ENCODE peak calls at places on chromosomes 5 and 9, in five cellular contexts. K is OCI-LY7, M is astrocyte, F is HCT116, D is dorsolateral prefrontal cortex. I is an unnamed sample.

GRCh38 chr5:140926903-140927573 is 939 bp downstream of the PCDHAC1 start:
- DNase-seq in F (no peak), M (no peak), D (no peak), K (no peak), I (peak; percentile 68)

GRCh38 chr9:20697021-20697719 is 13.1 kb downstream of the FOCAD start:
- DNase-seq in M (no peak), D (no peak), K (no peak), F (no peak), I (no peak)

GRCh38 chr9:97696025-97696822 is 916 bp downstream of the XPA start:
- DNase-seq in D (no peak), F (no peak), M (peak; percentile 15), K (peak; percentile 76), I (no peak)

GRCh38 chr9:81588148-81588874 is 101.0 kb downstream of the TLE1 start:
- DNase-seq in M (peak; percentile 58), K (no peak), F (no peak), D (no peak), I (peak; percentile 81)

GRCh38 chr9:12817702-12818101 is 42.9 kb downstream of the LURAP1L start:
- DNase-seq in K (no peak), D (no peak), F (peak; percentile 57), M (peak; percentile 71), I (peak; percentile 70)

GRCh38 chr9:37902131-37902530 is 1.8 kb downstream of the SLC25A51 start:
- DNase-seq in M (no peak), D (no peak), F (no peak), K (no peak), I (no peak)

GRCh38 chr5:16918156-16918555 is 17.9 kb downstream of the MYO10 start:
- DNase-seq in K (no peak), M (no peak), D (no peak), F (no peak), I (no peak)

GRCh38 chr5:27702339-27702820 is 664.0 kb upstream of the CDH9 start:
- DNase-seq in K (no peak), D (no peak), F (no peak), M (peak; percentile 81), I (no peak)

GRCh38 chr5:91636351-91636750 is 253.2 kb upstream of the ARRDC3 start:
- DNase-seq in M (no peak), K (no peak), F (no peak), D (no peak), I (no peak)

GRCh38 chr5:172660974-172661373 is 19.9 kb downstream of the NEURL1B start:
- DNase-seq in F (no peak), K (no peak), M (no peak), D (no peak), I (no peak)
- H3K27ac ChIP-seq in F (no peak overlapping the region), K (no peak overlapping the region), M (no peak overlapping the region), D (peak overlapping the region; percentile 85), I (no peak overlapping the region)

GRCh38 chr5:111349429-111349828 is 125.2 kb downstream of the CAMK4 start:
- DNase-seq in D (no peak), M (no peak), K (no peak), F (no peak), I (no peak)
- H3K4me3 ChIP-seq in D (no peak overlapping the region), M (no peak overlapping the region), K (no peak overlapping the region), F (no peak overlapping the region), I (no peak overlapping the region)

DNA sequence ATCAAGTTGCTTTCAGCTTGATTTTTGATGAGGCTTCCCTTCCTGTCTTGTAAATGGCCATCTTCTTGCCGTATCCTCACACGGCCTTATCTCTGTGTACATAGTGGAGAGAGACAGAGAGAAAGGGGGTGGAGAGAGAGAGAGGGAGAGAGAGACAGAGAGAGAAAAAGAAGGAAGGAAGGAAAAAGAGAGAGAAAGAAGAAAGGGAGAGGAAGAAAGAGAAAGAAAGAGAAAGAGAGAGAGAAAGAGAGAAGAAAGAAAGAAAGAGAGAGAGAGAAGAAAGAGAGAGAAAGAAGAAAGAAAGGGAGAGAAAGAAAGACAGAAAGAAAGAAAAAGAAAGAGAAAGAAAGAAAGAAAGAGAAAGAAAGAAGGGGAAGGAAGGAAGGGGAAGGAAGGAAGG is 46.6 kb downstream of the ITGA1 start:
- DNase-seq in M (no peak), K (no peak), F (no peak), D (no peak), I (no peak)
- TF ChIP-seq CTCF in M (no peak), K (no peak), F (no peak), D (no peak), I (no peak)

GRCh38 chr5:172380992-172381643 is 73.2 kb downstream of the SH3PXD2B start:
- DNase-seq in K (no peak), D (peak; percentile 84), M (peak; percentile 32), F (no peak), I (peak; percentile 56)
- H3K27ac ChIP-seq in K (no peak overlapping the region), D (peak overlapping the region; percentile 40), M (no peak overlapping the region), F (no peak overlapping the region), I (no peak overlapping the region)

I was measured in pancreas.